ENCODE peak calls at places on chromosomes 11 and 22, in four cellular contexts. S, R, K and Y are unnamed samples.
A peak's percentile ranks its signal among the peaks of the same experiment; 100 is the strongest.

GRCh38 chr22:49294656-49295464 is 532.8 kb downstream of the BRD1 start:
- DNase-seq in S (no peak), R (no peak), K (no peak), Y (no peak)

GRCh38 chr11:109302591-109303334 is 119.2 kb upstream of the C11orf87 start:
- DNase-seq in S (no peak), R (no peak), K (peak; percentile 25), Y (no peak)

GRCh38 chr11:8209208-8209807 is 40.5 kb upstream of the RIC3 start:
- DNase-seq in S (no peak), R (no peak), K (peak; percentile 63), Y (peak; percentile 6)

GRCh38 chr11:120857508-120857907 is 166.4 kb upstream of the TBCEL start:
- DNase-seq in S (no peak), R (no peak), K (no peak), Y (no peak)

GRCh38 chr22:42074153-42074750 is at the start of gene PHETA2:
- DNase-seq in S (peak; percentile 52), R (peak; percentile 32), K (peak; percentile 46), Y (no peak)

GRCh38 chr11:105100206-105100605 is 39.4 kb downstream of the CARD18 start:
- DNase-seq in S (no peak), R (no peak), K (peak; percentile 16), Y (peak; percentile 80)

GRCh38 chr11:111301840-111302113 is 3.4 kb downstream of the POU2AF3 start:
- DNase-seq in S (no peak), R (no peak), K (no peak), Y (no peak)

GRCh38 chr22:41474878-41475451 is 6.0 kb downstream of the ACO2 start:
- DNase-seq in S (peak; percentile 32), R (no peak), K (no peak), Y (no peak)

GRCh38 chr11:19670030-19670761 is 42.4 kb upstream of the NAV2 start:
- DNase-seq in S (peak; percentile 25), R (peak; percentile 32), K (peak; percentile 86), Y (no peak)

GRCh38 chr11:70507466-70508230 is 109.3 kb downstream of the CTTN start:
- DNase-seq in S (no peak), R (no peak), K (no peak), Y (no peak)

GRCh38 chr11:36126703-36127102 is 162.5 kb downstream of the COMMD9 start:
- DNase-seq in S (no peak), R (no peak), K (no peak), Y (no peak)

GRCh38 chr11:123159146-123159857 is 35.7 kb downstream of the CLMP start:
- DNase-seq in S (no peak), R (no peak), K (no peak), Y (no peak)

GRCh38 chr11:45646275-45646970 is 19.0 kb downstream of the CHST1 start:
- DNase-seq in S (no peak), R (peak; percentile 36), K (peak; percentile 48), Y (peak; percentile 27)

GRCh38 chr22:49941507-49942316 is 18.9 kb upstream of the PIM3 start:
- DNase-seq in S (no peak), R (no peak), K (no peak), Y (no peak)

GRCh38 chr11:18721576-18722292 is 4.3 kb downstream of the IGSF22 start:
- DNase-seq in S (peak; percentile 61), R (peak; percentile 78), K (peak; percentile 88), Y (peak; percentile 37)

GRCh38 chr22:40920526-40920925 is 30.7 kb upstream of the RBX1 start:
- DNase-seq in S (no peak), R (no peak), K (no peak), Y (no peak)

GRCh38 chr11:113314389-113315301 is at the start of gene TTC12:
- DNase-seq in S (peak; percentile 97), R (peak; percentile 94), K (peak; percentile 96), Y (peak; percentile 93)

GRCh38 chr11:13775471-13775870 is 107.0 kb downstream of the FAR1 start:
- DNase-seq in S (peak; percentile 20), R (no peak), K (no peak), Y (no peak)

DNA sequence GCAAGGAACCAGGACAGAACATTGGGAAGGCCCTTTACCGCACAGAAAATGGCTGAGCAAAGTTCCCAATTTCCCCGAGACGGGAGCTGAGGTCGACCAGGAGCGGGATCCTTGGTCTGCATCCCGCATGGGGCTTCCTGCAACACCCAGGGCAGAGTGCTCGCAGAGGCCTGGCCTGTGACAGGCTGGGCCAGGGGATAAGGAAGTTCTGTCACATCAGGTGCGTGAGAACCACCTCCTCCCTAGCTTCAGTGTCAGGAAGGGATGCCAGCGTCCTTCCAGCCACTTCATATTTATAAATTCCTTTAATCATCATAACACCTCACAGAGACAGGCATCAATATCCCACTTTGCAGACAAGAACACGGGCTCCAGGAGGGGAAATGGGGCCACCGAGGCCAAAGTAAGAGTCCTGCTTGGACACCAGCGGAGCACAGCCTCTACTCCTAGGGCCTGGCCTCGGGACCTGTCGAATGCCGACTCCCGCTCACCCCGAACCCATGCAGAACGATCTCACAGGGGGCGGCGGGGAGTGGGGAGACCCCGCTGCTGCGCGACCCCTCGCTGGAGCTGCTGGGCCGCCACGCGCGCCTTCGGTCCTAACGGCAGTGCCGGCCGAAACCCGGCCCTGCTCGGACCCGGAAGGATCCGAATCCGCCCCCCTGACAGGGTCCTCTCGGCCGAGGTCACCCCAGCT is 535 bp downstream of the BET1L start:
- DNase-seq in S (peak; percentile 54), R (no peak), K (peak; percentile 16), Y (no peak)
- H3K79me2 ChIP-seq in S (peaks cover 67% of the 10 kb centered on the region), R (peaks cover 41% of the 10 kb centered on the region), K (peaks cover 39% of the 10 kb centered on the region), Y (peaks cover 61% of the 10 kb centered on the region)

GRCh38 chr11:12249590-12250260 is 127.6 kb upstream of the PARVA start:
- DNase-seq in S (no peak), R (no peak), K (no peak), Y (no peak)

GRCh38 chr11:12251651-12252560 is 125.5 kb upstream of the PARVA start:
- DNase-seq in S (no peak), R (peak; percentile 47), K (no peak), Y (no peak)

GRCh38 chr11:12248330-12248729 is 129.0 kb upstream of the PARVA start:
- DNase-seq in S (peak; percentile 91), R (peak; percentile 29), K (no peak), Y (peak; percentile 96)

GRCh38 chr11:12258451-12258850 is 118.9 kb upstream of the PARVA start:
- DNase-seq in S (peak; percentile 77), R (no peak), K (peak; percentile 61), Y (peak; percentile 47)

DNA sequence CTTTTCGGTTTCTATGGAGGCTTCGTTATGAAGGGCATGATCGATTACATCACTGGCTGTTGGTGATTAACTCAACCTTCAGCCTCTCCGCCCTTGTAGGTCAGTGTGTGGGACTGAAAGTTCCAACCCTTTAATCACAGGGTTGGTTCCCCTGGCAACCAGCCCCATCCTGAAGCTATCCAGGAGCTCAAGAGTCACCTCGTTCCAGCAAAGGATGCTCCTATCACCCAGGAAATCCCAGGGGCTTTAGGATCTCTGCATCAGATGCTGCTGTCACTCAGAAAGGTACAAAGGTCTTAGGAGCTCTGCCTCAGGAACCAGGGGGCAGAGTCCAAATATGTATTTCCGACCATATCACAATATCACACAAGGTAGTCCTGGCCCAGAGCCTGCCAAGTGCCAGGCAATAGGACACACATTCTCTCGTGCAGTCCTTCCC is 123.5 kb upstream of the PARVA start:
- DNase-seq in S (peak; percentile 76), R (no peak), K (no peak), Y (no peak)
- H3K79me2 ChIP-seq in S (no peaks in the 10 kb centered on the region), R (no peaks in the 10 kb centered on the region), K (no peaks in the 10 kb centered on the region), Y (no peaks in the 10 kb centered on the region)

GRCh38 chr11:27672836-27673464 is 27.3 kb downstream of the BDNF start:
- DNase-seq in S (peak; percentile 14), R (no peak), K (no peak), Y (peak; percentile 15)

GRCh38 chr11:27678242-27678641 is 22.0 kb downstream of the BDNF start:
- DNase-seq in S (no peak), R (no peak), K (no peak), Y (no peak)

GRCh38 chr11:27679136-27680015 is 20.9 kb downstream of the BDNF start:
- DNase-seq in S (no peak), R (no peak), K (no peak), Y (no peak)

GRCh38 chr11:27677108-27677507 is 23.1 kb downstream of the BDNF start:
- DNase-seq in S (no peak), R (no peak), K (no peak), Y (no peak)

GRCh38 chr11:27673979-27674663 is 26.1 kb downstream of the BDNF start:
- DNase-seq in S (no peak), R (no peak), K (no peak), Y (no peak)
- H3K79me2 ChIP-seq in S (peaks cover 6% of the 10 kb centered on the region), R (no peaks in the 10 kb centered on the region), K (no peaks in the 10 kb centered on the region), Y (peaks cover 7% of the 10 kb centered on the region)

GRCh38 chr11:125593113-125593761 is 585 bp downstream of the STT3A start:
- DNase-seq in S (peak; percentile 57), R (no peak), K (no peak), Y (peak; percentile 35)
- H3K79me2 ChIP-seq in S (peaks cover 59% of the 10 kb centered on the region), R (peaks cover 72% of the 10 kb centered on the region), K (peaks cover 28% of the 10 kb centered on the region), Y (peaks cover 67% of the 10 kb centered on the region)

DNA sequence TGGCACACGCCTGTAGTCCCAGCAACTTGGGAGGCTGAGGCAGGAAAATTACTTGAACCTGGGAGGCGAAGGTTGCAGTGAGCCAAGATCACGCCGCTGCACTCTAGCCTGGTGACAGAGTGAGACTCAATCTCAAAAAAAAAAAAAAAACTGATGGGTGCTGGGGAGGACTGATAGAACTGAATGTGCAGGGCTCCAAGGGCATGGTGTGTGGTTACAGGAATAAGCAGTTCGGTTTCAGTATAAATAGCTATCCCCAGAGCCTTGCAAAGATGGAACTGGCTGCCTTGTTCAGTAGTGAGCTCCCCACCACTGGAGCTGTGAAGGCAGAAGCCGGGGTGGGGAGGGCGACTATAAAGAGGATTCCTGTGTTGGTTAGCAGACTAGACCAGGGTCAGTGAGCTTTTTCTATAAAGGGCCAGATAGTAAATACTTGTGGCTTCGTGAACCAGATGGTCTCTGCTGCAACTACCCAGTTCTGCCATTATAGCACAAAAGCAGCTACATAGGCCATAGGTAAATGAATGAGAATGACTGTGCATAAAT is 5.9 kb downstream of the TOM1 start:
- DNase-seq in S (no peak), R (no peak), K (no peak), Y (no peak)
- H3K79me2 ChIP-seq in S (peaks cover 78% of the 10 kb centered on the region), R (peaks cover 21% of the 10 kb centered on the region), K (no peaks in the 10 kb centered on the region), Y (peaks cover 6% of the 10 kb centered on the region)

GRCh38 chr11:12706531-12707499 is 32.6 kb downstream of the TEAD1 start:
- DNase-seq in S (peak; percentile 32), R (no peak), K (no peak), Y (no peak)
- H3K79me2 ChIP-seq in S (peaks cover 100% of the 10 kb centered on the region), R (peaks cover 100% of the 10 kb centered on the region), K (peaks cover 83% of the 10 kb centered on the region), Y (peaks cover 100% of the 10 kb centered on the region)

GRCh38 chr22:20092477-20092854 is 12.4 kb downstream of the DGCR8 start:
- DNase-seq in S (no peak), R (no peak), K (no peak), Y (no peak)
- H3K79me2 ChIP-seq in S (peaks cover 22% of the 10 kb centered on the region), R (peaks cover 64% of the 10 kb centered on the region), K (peaks cover 7% of the 10 kb centered on the region), Y (peaks cover 4% of the 10 kb centered on the region)

GRCh38 chr11:62667460-62667859 is 2.3 kb downstream of the CSKMT start:
- DNase-seq in S (no peak), R (no peak), K (no peak), Y (no peak)

GRCh38 chr11:62669420-62670161 is 1.9 kb upstream of the UQCC3 start:
- DNase-seq in S (no peak), R (peak; percentile 34), K (peak; percentile 52), Y (peak; percentile 42)

GRCh38 chr11:62666259-62666926 is 1.3 kb downstream of the CSKMT start:
- DNase-seq in S (no peak), R (no peak), K (no peak), Y (no peak)

GRCh38 chr11:62671604-62672528 is at the start of the genes LBHD1 and UQCC3:
- DNase-seq in S (peak; percentile 92), R (peak; percentile 95), K (peak; percentile 96), Y (peak; percentile 90)

GRCh38 chr11:62671272-62671603 is 235 bp upstream of the UQCC3 start:
- DNase-seq in S (no peak), R (no peak), K (no peak), Y (no peak)
- H3K79me2 ChIP-seq in S (peaks cover 59% of the 10 kb centered on the region), R (peaks cover 47% of the 10 kb centered on the region), K (peaks cover 17% of the 10 kb centered on the region), Y (peaks cover 74% of the 10 kb centered on the region)